ENCODE peak calls at places on chromosomes 4 and X, in seven cellular contexts. Y is cardiac muscle cell; Z is tibial nerve; D is CD8-positive, alpha-beta memory T cell; Q is hepatocyte; G is tibial artery; H is neuronal stem cell. X is an unnamed sample. For H3K4me1 and H3K27me3, the result is how much of the 10 kb centered on the place peaks cover.

GRCh38 chr4:37279121-37279520 is 34.6 kb downstream of the NWD2 start:
- DNase-seq in Y (no peak), Z (no peak), D (no peak), Q (no peak), G (no peak), H (no peak), X (no peak)

GRCh38 chrX:76428243-76429130 is 977 bp downstream of the MAGEE1 start:
- DNase-seq in Y (no peak), Z (no peak), D (peak), Q (peak), G (no peak), H (no peak), X (peak)

GRCh38 chr4:26330946-26331345 is 10.1 kb downstream of the RBPJ start:
- DNase-seq in Y (no peak), Z (no peak), D (no peak), Q (peak), G (no peak), H (no peak), X (no peak)

GRCh38 chr4:17309567-17310268 is 202.2 kb downstream of the QDPR start:
- DNase-seq in Y (no peak), Z (no peak), D (no peak), Q (no peak), G (no peak), H (no peak), X (no peak)

GRCh38 chrX:124145749-124146148 is 184.2 kb downstream of the STAG2 start:
- DNase-seq in Y (no peak), Z (no peak), D (no peak), Q (no peak), G (no peak), H (no peak), X (no peak)

GRCh38 chr4:112234952-112235609 is 3.5 kb downstream of the AP1AR start:
- DNase-seq in Y (peak), Z (peak), D (peak), Q (peak), G (peak), H (peak), X (peak)

GRCh38 chr4:176779421-176779820 is 13.3 kb downstream of the VEGFC start:
- DNase-seq in Y (no peak), Z (no peak), D (no peak), Q (no peak), G (no peak), H (no peak), X (no peak)

GRCh38 chr4:20297246-20297645 is 45.5 kb downstream of the SLIT2 start:
- DNase-seq in Y (peak), Z (no peak), D (no peak), Q (no peak), G (no peak), H (no peak), X (no peak)

GRCh38 chr4:163697121-163697520 is 202.6 kb downstream of the TMA16 start:
- DNase-seq in Y (no peak), Z (no peak), D (no peak), Q (no peak), G (no peak), H (no peak), X (no peak)

GRCh38 chr4:20195071-20195885 is 56.4 kb upstream of the SLIT2 start:
- DNase-seq in Y (peak), Z (no peak), D (no peak), Q (no peak), G (no peak), H (no peak), X (no peak)

GRCh38 chr4:148923881-148924280 is 481.7 kb upstream of the NR3C2 start:
- DNase-seq in Y (no peak), Z (no peak), D (no peak), Q (no peak), G (no peak), H (no peak), X (no peak)

GRCh38 chrX:75038925-75039324 is 113.7 kb upstream of the NEXMIF start:
- DNase-seq in Y (peak), Z (no peak), D (no peak), Q (no peak), G (no peak), H (no peak), X (no peak)

GRCh38 chrX:80216086-80216485 is 201.5 kb downstream of the TBX22 start:
- DNase-seq in Y (peak), Z (no peak), D (no peak), Q (no peak), G (no peak), H (no peak), X (no peak)

GRCh38 chr4:57074753-57075152 is 35.4 kb downstream of the IGFBP7 start:
- DNase-seq in Y (peak), Z (no peak), D (no peak), Q (no peak), G (no peak), H (no peak), X (no peak)

DNA sequence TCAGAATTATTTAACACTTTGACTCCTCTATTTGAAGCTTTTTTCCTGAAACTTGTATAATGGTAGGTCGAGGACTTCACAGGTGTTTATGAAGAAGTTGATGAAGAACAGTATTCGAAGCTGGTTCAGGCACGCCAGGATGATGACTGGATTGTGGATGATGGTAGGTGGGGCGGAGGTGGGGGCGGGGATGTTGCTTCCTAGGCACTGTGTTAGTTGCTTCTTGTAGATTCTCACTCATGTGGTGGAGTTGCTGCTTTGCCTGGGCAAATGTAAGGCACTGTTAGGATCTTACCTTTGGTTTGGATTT is 9.4 kb downstream of the POLA1 start:
- DNase-seq in Y (no peak), Z (no peak), D (no peak), Q (no peak), G (no peak), H (no peak), X (no peak)
- H3K4me1 ChIP-seq in Y (under half), Z (under half), D (under half), Q (under half), G (under half), H (under half), X (under half)

GRCh38 chr4:161182913-161183312 is 980.9 kb downstream of the FSTL5 start:
- DNase-seq in Y (no peak), Z (no peak), D (no peak), Q (peak), G (no peak), H (no peak), X (no peak)

GRCh38 chr4:161183729-161184128 is 980.1 kb downstream of the FSTL5 start:
- DNase-seq in Y (no peak), Z (no peak), D (no peak), Q (no peak), G (no peak), H (no peak), X (no peak)

GRCh38 chr4:161172396-161173026 is 991.3 kb downstream of the FSTL5 start:
- DNase-seq in Y (no peak), Z (no peak), D (no peak), Q (no peak), G (no peak), H (no peak), X (no peak)

GRCh38 chr4:161178310-161178709 is 985.5 kb downstream of the FSTL5 start:
- DNase-seq in Y (no peak), Z (no peak), D (no peak), Q (no peak), G (no peak), H (no peak), X (no peak)
- H3K27me3 ChIP-seq in Y (under half), Z (under half), D (under half), Q (under half), G (under half), H (under half), X (under half)

GRCh38 chr4:87035881-87036509 is 101.2 kb downstream of the AFF1 start:
- DNase-seq in Y (no peak), Z (no peak), D (no peak), Q (no peak), G (no peak), H (no peak), X (no peak)
- H3K4me1 ChIP-seq in Y (half or more), Z (half or more), D (under half), Q (under half), G (half or more), H (under half), X (half or more)

DNA sequence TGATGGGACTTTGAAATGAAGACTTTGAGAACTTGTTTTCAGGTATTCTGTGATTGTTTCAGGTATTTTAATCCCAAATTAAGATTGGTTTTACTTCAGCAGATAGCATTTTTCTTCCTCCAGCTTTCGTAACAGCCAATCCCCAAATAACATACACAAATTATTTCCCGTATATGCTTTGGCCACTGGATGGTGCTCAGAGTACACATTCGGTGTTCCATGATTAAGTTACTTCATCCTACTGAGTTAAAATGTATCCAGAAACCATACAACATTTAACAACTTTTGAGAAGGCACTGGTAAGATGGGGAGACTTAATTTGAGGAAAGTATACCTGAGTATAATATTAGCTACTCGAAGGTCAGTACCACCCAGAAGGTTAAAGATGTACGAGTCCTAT is 233.4 kb upstream of the FAM47A start:
- DNase-seq in Y (peak), Z (peak), D (no peak), Q (peak), G (no peak), H (peak), X (no peak)
- H3K27me3 ChIP-seq in Y (under half), Z (under half), D (under half), Q (under half), G (under half), H (under half), X (under half)

GRCh38 chr4:16218950-16219349 is 7.3 kb downstream of the TAPT1 start:
- DNase-seq in Y (no peak), Z (no peak), D (no peak), Q (no peak), G (no peak), H (no peak), X (no peak)
- H3K4me1 ChIP-seq in Y (under half), Z (under half), D (half or more), Q (under half), G (under half), H (under half), X (under half)

GRCh38 chrX:44330227-44330626 is 13.2 kb downstream of the EFHC2 start:
- DNase-seq in Y (no peak), Z (no peak), D (peak), Q (no peak), G (no peak), H (no peak), X (no peak)
- H3K27me3 ChIP-seq in Y (under half), Z (under half), D (under half), Q (under half), G (under half), H (under half), X (under half)

X was measured in osteoblast.